ENCODE peak calls at places on chromosomes 4 and X, in seven cellular contexts. R, M, T, C, F, V and E are unnamed samples.

GRCh38 chrX:115013705-115014104 is 3.7 kb downstream of the IL13RA2 start:
- DNase-seq in M (no peak), C (no peak), T (no peak), F (no peak), V (no peak), R (no peak), E (no peak)

GRCh38 chrX:40581333-40581910 is 652 bp downstream of the ATP6AP2 start:
- DNase-seq in T (no peak), R (no peak), F (no peak), V (no peak), M (no peak), C (no peak), E (peak)

GRCh38 chrX:45518552-45518951 is 317.9 kb upstream of the DIPK2B start:
- DNase-seq in F (no peak), R (no peak), V (no peak), C (no peak), M (no peak), T (no peak), E (no peak)

GRCh38 chrX:120309873-120310730 is 1.2 kb downstream of the TMEM255A start:
- DNase-seq in C (no peak), M (no peak), T (no peak), R (no peak), V (no peak), F (peak), E (no peak)

GRCh38 chr4:94668724-94669123 is 89.0 kb upstream of the BMPR1B start:
- DNase-seq in T (no peak), C (no peak), M (no peak), R (no peak), V (no peak), F (no peak), E (no peak)

GRCh38 chr4:4347585-4347984 is 39.3 kb upstream of the NSG1 start:
- DNase-seq in F (no peak), V (no peak), C (no peak), M (no peak), T (no peak), R (no peak), E (no peak)

GRCh38 chr4:4456351-4456750 is 69.4 kb downstream of the NSG1 start:
- DNase-seq in V (no peak), T (peak), M (no peak), R (no peak), C (no peak), F (peak), E (no peak)

GRCh38 chrX:40156472-40157227 is 58.9 kb upstream of the BCOR start:
- DNase-seq in V (no peak), F (no peak), C (no peak), R (no peak), T (no peak), M (no peak), E (no peak)

GRCh38 chr4:80365928-80366327 is 30.4 kb downstream of the CFAP299 start:
- DNase-seq in F (peak), R (no peak), T (peak), V (no peak), M (peak), C (peak), E (peak)

GRCh38 chr4:155666701-155667537 is at the start of gene GUCY1A1:
- DNase-seq in V (no peak), T (no peak), R (no peak), M (no peak), F (peak), C (no peak), E (no peak)

GRCh38 chr4:79082988-79083387 is 143.8 kb upstream of the PAQR3 start:
- DNase-seq in M (no peak), C (no peak), R (no peak), F (no peak), V (no peak), T (no peak), E (no peak)

GRCh38 chr4:38857354-38858096 is 908 bp upstream of the TLR6 start:
- DNase-seq in R (peak), M (peak), F (no peak), V (no peak), T (no peak), C (peak), E (no peak)

GRCh38 chrX:44872319-44872816 is 620 bp upstream of the KDM6A start:
- DNase-seq in R (peak), F (no peak), V (no peak), M (no peak), C (no peak), T (no peak), E (no peak)

GRCh38 chr4:76748649-76749048 is 149.3 kb downstream of the SOWAHB start:
- DNase-seq in V (no peak), M (no peak), R (no peak), T (peak), F (peak), C (no peak), E (peak)

GRCh38 chr4:122119739-122120138 is 32.4 kb upstream of the BLTP1 start:
- DNase-seq in C (no peak), R (no peak), M (no peak), V (no peak), T (no peak), F (no peak), E (no peak)

GRCh38 chr4:151402150-151402865 is 6.7 kb upstream of the FHIP1A start:
- DNase-seq in M (no peak), V (no peak), T (no peak), F (no peak), C (no peak), R (no peak), E (no peak)

GRCh38 chr4:182918791-182919302 is 1.7 kb upstream of the DCTD start:
- DNase-seq in T (no peak), F (no peak), R (no peak), V (no peak), M (peak), C (no peak), E (no peak)

GRCh38 chrX:12709047-12709446 is 82.2 kb upstream of the PRPS2 start:
- DNase-seq in C (no peak), M (no peak), T (no peak), V (no peak), R (no peak), F (no peak), E (no peak)

GRCh38 chrX:46628406-46629371 is 55.1 kb downstream of the CHST7 start:
- DNase-seq in T (no peak), C (no peak), F (no peak), R (no peak), M (peak), V (no peak), E (no peak)

GRCh38 chrX:151902813-151903591 is 9.7 kb upstream of the MAGEA4 start:
- DNase-seq in V (no peak), R (no peak), M (no peak), T (peak), F (no peak), C (peak), E (no peak)

GRCh38 chr4:127781303-127782024 is 658 bp upstream of the HSPA4L start:
- DNase-seq in V (no peak), M (no peak), F (peak), T (no peak), C (no peak), R (no peak), E (peak)

GRCh38 chr4:173917255-173917960 is 366.1 kb downstream of the FBXO8 start:
- DNase-seq in R (no peak), F (no peak), C (no peak), M (no peak), V (no peak), T (no peak), E (no peak)

GRCh38 chr4:182808673-182809416 is 108.3 kb downstream of the DCTD start:
- DNase-seq in V (no peak), R (no peak), C (no peak), F (no peak), T (no peak), M (peak), E (no peak)

GRCh38 chr4:22190855-22191254 is 242.3 kb upstream of the KCNIP4 start:
- DNase-seq in T (no peak), C (no peak), F (no peak), R (no peak), V (no peak), M (no peak), E (no peak)

GRCh38 chr4:95591278-95591677 is 42.5 kb upstream of the UNC5C start:
- DNase-seq in M (no peak), F (no peak), C (no peak), T (no peak), R (no peak), V (no peak), E (no peak)

GRCh38 chrX:110145854-110146253 is 142.9 kb downstream of the TMEM164 start:
- DNase-seq in V (no peak), F (peak), R (peak), T (no peak), M (no peak), C (no peak), E (no peak)

GRCh38 chr4:165207016-165207430 is 338 bp upstream of the KLHL2 start:
- DNase-seq in R (no peak), C (no peak), F (no peak), V (no peak), M (no peak), T (no peak), E (peak)

DNA sequence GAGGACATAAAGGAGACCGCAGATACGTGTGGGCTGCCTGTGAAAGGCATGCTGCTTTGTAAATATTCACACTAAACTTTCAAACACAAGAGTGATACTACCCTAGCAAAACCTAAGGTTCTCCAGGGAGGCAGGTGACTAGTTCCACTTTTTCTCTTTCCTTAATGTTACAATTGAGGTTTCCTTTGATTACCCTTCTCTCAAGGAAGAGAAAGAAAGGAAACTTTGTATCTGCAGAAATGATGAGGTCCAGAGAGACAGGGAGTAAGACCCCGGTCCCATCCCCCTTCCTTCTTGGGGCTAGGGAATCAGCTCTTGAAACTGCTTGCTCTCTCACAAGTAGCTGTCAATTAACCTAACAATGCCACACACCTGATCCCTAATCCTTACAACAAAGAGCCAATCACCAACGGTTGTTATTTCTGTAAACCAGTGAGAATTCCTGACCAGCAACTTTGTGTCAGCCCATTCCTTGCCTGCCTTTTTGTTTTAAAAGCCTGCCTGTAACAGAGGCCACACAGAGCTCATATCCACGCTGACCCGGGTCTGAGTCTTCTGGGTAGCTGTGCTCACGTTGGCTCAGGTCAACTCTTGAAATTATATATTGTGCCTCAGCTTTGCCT is 754.8 kb upstream of the FRG1 start:
- DNase-seq in C (no peak), V (peak), M (no peak), T (no peak), R (no peak), F (no peak), E (peak)
- TF ChIP-seq JUND in C (no peak), V (no peak), M (no peak), T (no peak), R (no peak), F (no peak), E (no peak)

DNA sequence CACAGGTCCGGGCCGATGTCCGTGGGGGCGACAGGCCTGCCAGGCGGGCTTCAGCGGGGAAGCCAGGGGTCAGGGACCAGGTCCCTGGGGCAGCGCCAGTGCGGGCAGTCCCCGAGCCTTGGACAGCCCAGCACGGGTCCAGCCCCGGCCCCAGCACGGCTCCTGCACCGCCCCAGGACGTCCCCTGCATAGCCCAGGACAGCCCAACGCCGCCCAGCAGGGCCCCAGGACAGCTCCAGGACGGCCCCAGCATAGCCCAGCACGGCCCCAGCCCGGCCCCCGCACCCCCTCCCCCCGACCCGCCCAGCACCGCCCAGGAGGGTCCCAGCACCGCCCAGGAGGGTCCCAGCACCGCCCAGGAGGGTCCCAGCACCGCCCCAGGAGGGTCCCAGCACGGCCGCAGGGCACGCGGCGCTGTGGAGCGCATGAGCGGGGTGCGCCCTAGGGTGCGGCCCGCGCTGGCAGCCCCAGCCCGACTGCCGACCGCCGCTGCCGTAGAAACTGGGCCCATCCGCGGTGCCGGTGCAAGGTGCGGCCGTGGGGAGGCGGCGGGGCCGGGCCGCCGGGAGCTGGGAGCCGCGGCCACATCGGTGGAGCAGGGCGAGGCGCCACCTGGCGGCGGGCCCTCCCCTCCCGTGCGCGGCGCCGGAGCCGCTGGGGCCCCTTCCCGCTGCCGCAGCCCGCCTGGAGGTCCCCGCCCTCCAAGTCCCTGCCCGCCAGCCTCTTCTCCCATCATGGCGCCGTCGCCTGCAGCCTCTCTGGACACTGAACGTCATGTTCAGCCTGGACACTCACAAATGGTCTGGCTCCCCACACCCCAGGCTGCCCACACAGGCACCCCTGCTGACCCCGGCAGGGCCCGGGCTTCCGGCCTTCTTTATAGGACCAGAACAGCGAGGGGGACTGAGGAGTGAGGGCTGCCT is 106.8 kb upstream of the NKX1-1 start:
- DNase-seq in T (peak), C (peak), M (no peak), F (peak), R (peak), V (no peak), E (peak)
- TF ChIP-seq JUND in T (no peak), C (no peak), M (no peak), F (no peak), R (no peak), V (no peak), E (no peak)

DNA sequence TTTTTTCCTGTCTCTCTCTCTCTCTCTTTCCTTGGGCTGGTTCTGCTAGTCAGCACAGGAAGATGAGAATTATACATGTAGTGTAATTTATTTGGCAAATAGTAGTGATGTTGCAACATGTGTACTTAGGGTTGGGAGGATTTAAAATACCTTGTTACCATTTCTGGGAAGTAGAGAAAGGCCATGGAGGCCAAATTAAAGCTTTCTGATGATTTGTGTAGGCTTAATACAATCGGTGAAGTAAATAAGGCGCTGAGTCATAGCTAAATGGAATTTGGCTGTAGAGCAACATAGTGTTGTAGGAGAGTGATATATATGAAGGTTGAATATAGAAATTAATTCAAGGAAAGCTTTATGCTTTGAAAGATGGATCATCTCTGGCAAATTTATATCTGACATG is 295.3 kb downstream of the GRID2 start:
- DNase-seq in F (no peak), M (no peak), T (no peak), C (no peak), R (no peak), V (no peak), E (no peak)
- TF ChIP-seq JUND in F (no peak), M (no peak), T (no peak), C (no peak), R (no peak), V (no peak), E (no peak)

GRCh38 chr4:8725071-8725841 is 132.7 kb downstream of the CPZ start:
- DNase-seq in M (no peak), R (no peak), C (no peak), T (no peak), V (no peak), F (peak), E (no peak)
- TF ChIP-seq JUND in M (no peak), R (no peak), C (no peak), T (no peak), V (no peak), F (no peak), E (no peak)

GRCh38 chr4:54924891-54925290 is 200.5 kb downstream of the KDR start:
- DNase-seq in R (no peak), V (no peak), F (no peak), M (no peak), C (no peak), T (no peak), E (no peak)
- TF ChIP-seq JUND in R (no peak), V (no peak), F (no peak), M (no peak), C (no peak), T (no peak), E (no peak)